ENCODE peak calls at places on chromosomes 16 and 17, in six cellular contexts. F, I, V, B, H and E are unnamed samples.

GRCh38 chr17:60087882-60088669 is 9.4 kb upstream of the HEATR6 start:
- DNase-seq in B (peak), I (no peak), H (peak), F (no peak), V (no peak), E (no peak)

GRCh38 chr16:57675752-57676623 is 7.9 kb downstream of the ADGRG3 start:
- DNase-seq in I (no peak), B (peak), H (no peak), V (no peak), F (peak), E (no peak)

GRCh38 chr17:16250635-16251034 is 33.6 kb downstream of the PIGL start:
- DNase-seq in I (no peak), B (no peak), F (no peak), V (no peak), H (peak), E (no peak)

GRCh38 chr16:77043076-77043475 is 147.9 kb upstream of the MON1B start:
- DNase-seq in V (no peak), B (no peak), I (no peak), H (no peak), F (no peak), E (no peak)

GRCh38 chr16:85649978-85650863 is 37.1 kb downstream of the GSE1 start:
- DNase-seq in F (no peak), B (no peak), H (no peak), V (no peak), I (no peak), E (no peak)

GRCh38 chr16:83328936-83329335 is 478.8 kb upstream of the HSBP1 start:
- DNase-seq in B (no peak), V (no peak), I (no peak), F (no peak), H (no peak), E (no peak)

GRCh38 chr16:30011505-30012480 is 966 bp upstream of the DOC2A start:
- DNase-seq in I (no peak), B (no peak), F (no peak), H (no peak), V (no peak), E (no peak)

GRCh38 chr17:51185763-51186332 is 19.6 kb downstream of the NME2 start:
- DNase-seq in B (no peak), H (no peak), V (no peak), I (no peak), F (no peak), E (no peak)

GRCh38 chr17:76444518-76445311 is 8.2 kb downstream of the UBE2O start:
- DNase-seq in V (no peak), I (no peak), F (no peak), H (no peak), B (peak), E (no peak)

GRCh38 chr17:8789743-8790142 is 9.4 kb downstream of the MFSD6L start:
- DNase-seq in H (no peak), B (no peak), F (no peak), V (no peak), I (no peak), E (no peak)

GRCh38 chr17:50799582-50799981 is 32.3 kb upstream of the ANKRD40CL start:
- DNase-seq in B (no peak), I (no peak), H (no peak), V (no peak), F (no peak), E (no peak)

GRCh38 chr17:66667491-66668030 is 167.4 kb upstream of the CACNG5 start:
- DNase-seq in H (no peak), B (no peak), F (no peak), V (peak), I (no peak), E (no peak)

GRCh38 chr17:79919164-79919585 is 79.9 kb upstream of the CBX4 start:
- DNase-seq in F (no peak), H (no peak), I (no peak), V (no peak), B (no peak), E (no peak)

GRCh38 chr17:15651583-15652110 is 32.1 kb upstream of the FBXW10B start:
- DNase-seq in I (peak), F (peak), B (peak), V (peak), H (peak), E (no peak)

GRCh38 chr16:89115216-89115949 is 21.7 kb downstream of the ACSF3 start:
- DNase-seq in V (peak), B (peak), I (peak), H (no peak), F (no peak), E (peak)

GRCh38 chr16:11550651-11551498 is 35.8 kb downstream of the LITAF start:
- DNase-seq in F (no peak), B (no peak), I (no peak), H (no peak), V (no peak), E (no peak)
- TF ChIP-seq POLR2AphosphoS5 in F (no peak), B (no peak), I (no peak), H (no peak), V (no peak), E (no peak)

GRCh38 chr17:58352843-58353719 is 1.1 kb upstream of the SUPT4H1 start:
- DNase-seq in V (no peak), H (no peak), I (no peak), B (peak), F (no peak), E (no peak)
- TF ChIP-seq POLR2A in V (no peak), H (no peak), I (no peak), B (no peak), F (no peak), E (peak)

GRCh38 chr17:11031787-11032186 is 193.9 kb upstream of the PIRT start:
- DNase-seq in F (peak), V (no peak), H (no peak), I (no peak), B (peak), E (no peak)
- TF ChIP-seq TAF1 in F (no peak), V (no peak), H (no peak), I (no peak), B (no peak), E (no peak)

DNA sequence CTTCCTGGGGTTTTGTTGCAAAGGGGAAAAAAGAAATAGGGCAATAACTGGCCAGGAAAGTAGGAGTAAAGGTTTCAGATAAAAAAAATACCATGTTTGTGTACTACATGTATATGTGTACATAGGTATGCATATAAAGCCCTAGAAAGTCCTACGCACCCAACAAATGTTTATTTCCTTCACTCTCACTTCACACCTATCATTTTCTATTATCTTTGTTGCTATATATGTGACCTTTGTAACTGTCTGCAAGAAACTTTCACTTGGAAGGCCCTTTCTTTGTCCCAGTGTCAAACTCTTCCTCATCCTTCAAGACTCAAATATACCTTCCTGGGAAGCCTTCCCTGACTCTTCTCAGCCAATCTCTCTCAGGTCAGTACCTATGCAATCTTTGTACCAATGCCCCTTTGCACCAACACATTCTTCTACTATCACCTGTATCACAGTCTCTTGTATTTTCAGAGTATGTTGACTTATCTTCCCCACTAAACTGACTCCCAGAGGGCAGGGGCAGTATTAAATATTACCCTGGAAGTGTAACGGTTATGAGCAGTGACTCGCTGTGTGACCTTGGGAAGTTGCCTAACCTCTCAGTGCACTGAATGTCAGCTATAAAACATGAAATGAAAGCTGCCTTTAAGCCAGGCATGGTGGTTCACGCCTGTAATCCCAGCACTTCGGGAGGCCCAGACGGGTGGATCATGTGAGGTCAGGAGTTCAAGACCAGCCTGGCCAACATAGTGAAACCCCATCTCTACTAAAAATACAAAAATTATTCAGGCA is 6.5 kb downstream of the XPO6 start:
- DNase-seq in B (no peak), V (no peak), H (no peak), F (no peak), I (no peak), E (no peak)
- TF ChIP-seq POLR2AphosphoS5 in B (no peak), V (no peak), H (no peak), F (no peak), I (no peak), E (no peak)